ENCODE peak calls at places on chromosome 2, in eight cellular contexts. M, X, A, F, Z, V, B and T are unnamed samples.

GRCh38 chr2:133977385-133977784 is 276.5 kb upstream of the MGAT5 start:
- DNase-seq in V (no peak), A (no peak), F (no peak), Z (no peak), B (no peak), M (no peak), X (no peak), T (no peak)

GRCh38 chr2:98084151-98084868 is 2.7 kb upstream of the VWA3B start:
- DNase-seq in B (no peak), V (peak; percentile 47), F (no peak), M (no peak), A (no peak), Z (no peak), X (no peak), T (no peak)

GRCh38 chr2:88897718-88898117 is 206.2 kb downstream of the RPIA start:
- DNase-seq in Z (no peak), X (no peak), M (no peak), F (no peak), V (no peak), A (no peak), B (no peak), T (peak; percentile 6)

GRCh38 chr2:224211821-224212220 is 172.7 kb upstream of the SERPINE2 start:
- DNase-seq in F (no peak), Z (no peak), M (no peak), X (no peak), V (no peak), A (no peak), B (peak; percentile 78), T (no peak)

GRCh38 chr2:213980883-213981282 is 430.0 kb upstream of the VWC2L start:
- DNase-seq in B (peak; percentile 46), F (no peak), A (no peak), V (no peak), M (no peak), X (peak; percentile 52), Z (no peak), T (no peak)

GRCh38 chr2:48414980-48415764 is 114.8 kb upstream of the STON1 start:
- DNase-seq in M (no peak), A (peak; percentile 39), B (peak; percentile 56), F (no peak), Z (no peak), V (peak; percentile 76), X (peak; percentile 70), T (peak; percentile 21)

GRCh38 chr2:197184959-197185586 is 125.5 kb downstream of the ANKRD44 start:
- DNase-seq in F (peak; percentile 50), X (no peak), M (peak; percentile 87), A (peak; percentile 80), B (peak; percentile 73), V (no peak), Z (no peak), T (no peak)

GRCh38 chr2:226355600-226355999 is 444.0 kb downstream of the IRS1 start:
- DNase-seq in B (no peak), X (no peak), A (no peak), Z (no peak), V (no peak), M (no peak), F (no peak), T (no peak)

GRCh38 chr2:8893474-8893873 is 56.1 kb upstream of the KIDINS220 start:
- DNase-seq in X (no peak), A (no peak), V (peak; percentile 22), M (no peak), B (no peak), Z (no peak), F (no peak), T (no peak)

GRCh38 chr2:54859997-54860701 is 136.7 kb downstream of the EML6 start:
- DNase-seq in Z (no peak), A (peak; percentile 96), F (no peak), V (peak; percentile 33), M (no peak), X (peak; percentile 60), B (peak; percentile 69), T (no peak)
- H3K4me3 ChIP-seq in Z (no peak overlapping the region), A (no peak overlapping the region), F (no peak overlapping the region), V (no peak overlapping the region), M (no peak overlapping the region), X (no peak overlapping the region), B (no peak overlapping the region), T (no peak overlapping the region)

DNA sequence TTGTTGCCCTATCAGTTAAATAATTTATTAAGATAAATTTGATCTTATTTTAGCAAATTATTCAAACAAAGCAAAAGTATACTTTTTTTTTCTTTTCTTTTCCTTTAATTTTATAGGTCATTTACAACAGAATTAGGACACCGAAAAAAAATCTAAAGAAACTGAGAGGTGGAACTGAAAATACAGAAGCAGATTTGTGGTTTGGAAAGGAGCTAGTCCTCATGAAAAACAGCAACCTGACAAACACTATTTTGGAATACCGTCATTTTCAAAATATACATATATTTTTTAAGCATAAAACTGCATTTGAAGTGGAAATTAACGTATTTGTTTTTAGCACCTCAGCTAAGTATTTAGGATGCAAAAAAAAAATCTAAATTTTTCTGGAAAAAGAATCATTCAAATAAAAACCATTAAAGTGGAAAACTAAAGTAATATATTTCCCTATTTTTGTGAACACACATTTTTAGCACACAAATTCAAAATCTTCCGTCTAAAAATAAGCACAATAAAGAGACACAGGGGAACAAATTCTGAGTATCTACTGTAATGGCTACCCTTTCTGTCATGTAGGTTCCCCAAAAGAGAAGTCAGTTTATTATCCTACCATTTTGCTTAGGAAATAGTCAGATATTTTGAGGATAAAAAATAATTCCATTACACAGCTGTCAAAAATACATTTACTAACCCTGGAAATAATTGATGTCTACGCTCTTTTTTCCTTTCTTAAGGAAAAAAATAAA is 2.7 kb downstream of the CCDC88A start:
- DNase-seq in Z (no peak), B (no peak), X (no peak), A (no peak), F (no peak), M (no peak), V (no peak), T (no peak)
- H3K4me3 ChIP-seq in Z (peak overlapping the region; percentile 89), B (peak overlapping the region; percentile 84), X (peak overlapping the region; percentile 94), A (peak overlapping the region; percentile 22), F (no peak overlapping the region), M (no peak overlapping the region), V (no peak overlapping the region), T (peak overlapping the region; percentile 98)

GRCh38 chr2:104870249-104870816 is 16.4 kb downstream of the POU3F3 start:
- DNase-seq in X (no peak), Z (no peak), B (no peak), V (no peak), F (no peak), M (no peak), A (no peak), T (no peak)
- H3K4me3 ChIP-seq in X (no peak overlapping the region), Z (no peak overlapping the region), B (no peak overlapping the region), V (no peak overlapping the region), F (no peak overlapping the region), M (no peak overlapping the region), A (no peak overlapping the region), T (no peak overlapping the region)

GRCh38 chr2:74845217-74845751 is 11.4 kb downstream of the HK2 start:
- DNase-seq in X (peak; percentile 94), M (peak; percentile 63), Z (no peak), B (peak; percentile 87), A (peak; percentile 90), V (peak; percentile 93), F (peak; percentile 93), T (no peak)

GRCh38 chr2:74844752-74845151 is 10.8 kb downstream of the HK2 start:
- DNase-seq in B (no peak), X (no peak), Z (no peak), M (no peak), A (no peak), V (no peak), F (no peak), T (no peak)

GRCh38 chr2:74845991-74846390 is 12.1 kb downstream of the HK2 start:
- DNase-seq in X (no peak), Z (no peak), M (no peak), V (no peak), F (no peak), B (no peak), A (peak; percentile 27), T (no peak)

GRCh38 chr2:74841663-74842062 is 7.7 kb downstream of the HK2 start:
- DNase-seq in V (no peak), M (peak; percentile 61), Z (no peak), X (no peak), B (no peak), F (no peak), A (no peak), T (no peak)

GRCh38 chr2:74843371-74844298 is 9.7 kb downstream of the HK2 start:
- DNase-seq in F (no peak), A (peak; percentile 86), V (peak; percentile 95), B (peak; percentile 87), Z (no peak), M (no peak), X (peak; percentile 82), T (no peak)
- H3K4me3 ChIP-seq in F (no peak overlapping the region), A (no peak overlapping the region), V (no peak overlapping the region), B (no peak overlapping the region), Z (no peak overlapping the region), M (no peak overlapping the region), X (peak overlapping the region; percentile 22), T (no peak overlapping the region)

DNA sequence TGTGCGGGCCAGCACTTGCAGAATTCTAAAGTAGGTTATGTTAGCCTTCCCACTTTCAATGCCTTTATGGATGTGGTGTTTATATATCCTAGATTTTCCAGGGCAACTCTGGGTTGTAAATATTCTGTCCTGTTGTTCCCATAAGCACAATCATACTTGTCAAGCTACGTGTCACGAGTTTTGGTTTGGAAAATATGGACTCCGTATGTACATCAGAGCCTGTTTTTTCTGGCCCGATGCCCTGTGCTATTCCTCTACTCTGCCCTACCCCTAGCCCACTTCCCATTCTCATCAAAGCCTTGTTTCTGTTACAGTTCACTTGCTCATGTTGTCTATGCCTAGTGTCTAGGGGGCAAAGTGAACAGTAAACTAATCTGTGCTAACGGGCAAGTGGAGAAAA is 27.0 kb upstream of the ZEB2 start:
- DNase-seq in V (no peak), B (no peak), M (no peak), Z (no peak), F (no peak), X (peak; percentile 10), A (no peak), T (no peak)
- H3K4me3 ChIP-seq in V (no peak overlapping the region), B (no peak overlapping the region), M (no peak overlapping the region), Z (no peak overlapping the region), F (no peak overlapping the region), X (no peak overlapping the region), A (no peak overlapping the region), T (no peak overlapping the region)

GRCh38 chr2:68908392-68908970 is 37.3 kb upstream of the BMP10 start:
- DNase-seq in V (peak; percentile 85), Z (no peak), A (peak; percentile 94), M (peak; percentile 54), F (peak; percentile 87), X (peak; percentile 14), B (peak; percentile 85), T (peak; percentile 82)
- H3K4me3 ChIP-seq in V (no peak overlapping the region), Z (no peak overlapping the region), A (no peak overlapping the region), M (no peak overlapping the region), F (no peak overlapping the region), X (no peak overlapping the region), B (no peak overlapping the region), T (no peak overlapping the region)